ENCODE peak calls at places on chromosome 7, in seven cellular contexts. One of them, this sample, is unnamed.
A peak's percentile ranks its signal among the peaks of the same experiment; 100 is the strongest.

GRCh38 chr7:98394377-98394836 is 6.5 kb downstream of the BAIAP2L1 start:
- DNase-seq in pancreas: no peak
- DNase-seq in astrocyte: peak; percentile 90
- DNase-seq in fibroblast of lung: peak; percentile 86
- DNase-seq in uterus: no peak
- DNase-seq in thoracic aorta: no peak
- DNase-seq in heart right ventricle: no peak
- DNase-seq in this sample: no peak

GRCh38 chr7:54940748-54941147 is 78.1 kb upstream of the EGFR start:
- DNase-seq in pancreas: no peak
- DNase-seq in astrocyte: no peak
- DNase-seq in fibroblast of lung: no peak
- DNase-seq in uterus: no peak
- DNase-seq in thoracic aorta: no peak
- DNase-seq in heart right ventricle: no peak
- DNase-seq in this sample: no peak

GRCh38 chr7:28853150-28853549 is 105.0 kb downstream of the TRIL start:
- DNase-seq in pancreas: no peak
- DNase-seq in astrocyte: no peak
- DNase-seq in fibroblast of lung: peak; percentile 42
- DNase-seq in uterus: no peak
- DNase-seq in thoracic aorta: no peak
- DNase-seq in heart right ventricle: no peak
- DNase-seq in this sample: no peak

GRCh38 chr7:132004528-132004927 is 448.1 kb upstream of the PODXL start:
- DNase-seq in pancreas: no peak
- DNase-seq in astrocyte: peak; percentile 34
- DNase-seq in fibroblast of lung: peak; percentile 15
- DNase-seq in uterus: peak; percentile 15
- DNase-seq in thoracic aorta: no peak
- DNase-seq in heart right ventricle: peak; percentile 25
- DNase-seq in this sample: no peak

GRCh38 chr7:73521636-73522080 is 435 bp downstream of the BAZ1B start:
- DNase-seq in pancreas: peak; percentile 74
- DNase-seq in astrocyte: peak; percentile 30
- DNase-seq in fibroblast of lung: no peak
- DNase-seq in uterus: no peak
- DNase-seq in thoracic aorta: no peak
- DNase-seq in heart right ventricle: peak; percentile 73
- DNase-seq in this sample: peak; percentile 71

GRCh38 chr7:1669954-1670893 is at the start of gene ELFN1:
- DNase-seq in pancreas: peak; percentile 58
- DNase-seq in astrocyte: peak; percentile 47
- DNase-seq in fibroblast of lung: peak; percentile 24
- DNase-seq in uterus: no peak
- DNase-seq in thoracic aorta: no peak
- DNase-seq in heart right ventricle: peak; percentile 52
- DNase-seq in this sample: peak; percentile 82

GRCh38 chr7:34042406-34042805 is 137.1 kb downstream of the BMPER start:
- DNase-seq in pancreas: no peak
- DNase-seq in astrocyte: peak; percentile 64
- DNase-seq in fibroblast of lung: no peak
- DNase-seq in uterus: no peak
- DNase-seq in thoracic aorta: no peak
- DNase-seq in heart right ventricle: no peak
- DNase-seq in this sample: no peak

GRCh38 chr7:584122-584465 is 64.4 kb upstream of the PDGFA start:
- DNase-seq in pancreas: no peak
- DNase-seq in astrocyte: no peak
- DNase-seq in fibroblast of lung: no peak
- DNase-seq in uterus: no peak
- DNase-seq in thoracic aorta: no peak
- DNase-seq in heart right ventricle: no peak
- DNase-seq in this sample: no peak

GRCh38 chr7:115217373-115217772 is 295.5 kb downstream of the MDFIC start:
- DNase-seq in pancreas: no peak
- DNase-seq in astrocyte: no peak
- DNase-seq in fibroblast of lung: peak; percentile 42
- DNase-seq in uterus: no peak
- DNase-seq in thoracic aorta: no peak
- DNase-seq in heart right ventricle: no peak
- DNase-seq in this sample: no peak
- TF ChIP-seq CTCF in pancreas: no peak
- TF ChIP-seq CTCF in astrocyte: no peak
- TF ChIP-seq CTCF in fibroblast of lung: peak; percentile 38
- TF ChIP-seq CTCF in uterus: peak; percentile 17
- TF ChIP-seq CTCF in thoracic aorta: no peak
- TF ChIP-seq CTCF in heart right ventricle: peak; percentile 39
- TF ChIP-seq CTCF in this sample: peak; percentile 41

GRCh38 chr7:32061346-32061745 is 8.9 kb downstream of the PDE1C start:
- DNase-seq in pancreas: no peak
- DNase-seq in astrocyte: no peak
- DNase-seq in fibroblast of lung: no peak
- DNase-seq in uterus: no peak
- DNase-seq in thoracic aorta: no peak
- DNase-seq in heart right ventricle: peak; percentile 18
- DNase-seq in this sample: no peak
- TF ChIP-seq CTCF in pancreas: no peak
- TF ChIP-seq CTCF in astrocyte: no peak
- TF ChIP-seq CTCF in fibroblast of lung: no peak
- TF ChIP-seq CTCF in uterus: no peak
- TF ChIP-seq CTCF in thoracic aorta: no peak
- TF ChIP-seq CTCF in heart right ventricle: no peak
- TF ChIP-seq CTCF in this sample: no peak

GRCh38 chr7:133858311-133858710 is 268.8 kb upstream of the LRGUK start:
- DNase-seq in pancreas: no peak
- DNase-seq in astrocyte: no peak
- DNase-seq in fibroblast of lung: no peak
- DNase-seq in uterus: no peak
- DNase-seq in thoracic aorta: no peak
- DNase-seq in heart right ventricle: no peak
- DNase-seq in this sample: no peak

GRCh38 chr7:133853706-133854276 is 273.3 kb upstream of the LRGUK start:
- DNase-seq in pancreas: no peak
- DNase-seq in astrocyte: peak; percentile 87
- DNase-seq in fibroblast of lung: peak; percentile 65
- DNase-seq in uterus: no peak
- DNase-seq in thoracic aorta: no peak
- DNase-seq in heart right ventricle: no peak
- DNase-seq in this sample: no peak

GRCh38 chr7:133857376-133858119 is 269.6 kb upstream of the LRGUK start:
- DNase-seq in pancreas: no peak
- DNase-seq in astrocyte: no peak
- DNase-seq in fibroblast of lung: no peak
- DNase-seq in uterus: no peak
- DNase-seq in thoracic aorta: no peak
- DNase-seq in heart right ventricle: no peak
- DNase-seq in this sample: no peak

GRCh38 chr7:133851416-133851815 is 275.7 kb upstream of the LRGUK start:
- DNase-seq in pancreas: no peak
- DNase-seq in astrocyte: no peak
- DNase-seq in fibroblast of lung: no peak
- DNase-seq in uterus: no peak
- DNase-seq in thoracic aorta: no peak
- DNase-seq in heart right ventricle: no peak
- DNase-seq in this sample: no peak

GRCh38 chr7:133854739-133855138 is 272.4 kb upstream of the LRGUK start:
- DNase-seq in pancreas: no peak
- DNase-seq in astrocyte: peak; percentile 26
- DNase-seq in fibroblast of lung: peak; percentile 75
- DNase-seq in uterus: no peak
- DNase-seq in thoracic aorta: no peak
- DNase-seq in heart right ventricle: no peak
- DNase-seq in this sample: no peak
- TF ChIP-seq CTCF in pancreas: no peak
- TF ChIP-seq CTCF in astrocyte: peak; percentile 21
- TF ChIP-seq CTCF in fibroblast of lung: peak; percentile 32
- TF ChIP-seq CTCF in uterus: no peak
- TF ChIP-seq CTCF in thoracic aorta: no peak
- TF ChIP-seq CTCF in heart right ventricle: peak; percentile 18
- TF ChIP-seq CTCF in this sample: peak; percentile 71

DNA sequence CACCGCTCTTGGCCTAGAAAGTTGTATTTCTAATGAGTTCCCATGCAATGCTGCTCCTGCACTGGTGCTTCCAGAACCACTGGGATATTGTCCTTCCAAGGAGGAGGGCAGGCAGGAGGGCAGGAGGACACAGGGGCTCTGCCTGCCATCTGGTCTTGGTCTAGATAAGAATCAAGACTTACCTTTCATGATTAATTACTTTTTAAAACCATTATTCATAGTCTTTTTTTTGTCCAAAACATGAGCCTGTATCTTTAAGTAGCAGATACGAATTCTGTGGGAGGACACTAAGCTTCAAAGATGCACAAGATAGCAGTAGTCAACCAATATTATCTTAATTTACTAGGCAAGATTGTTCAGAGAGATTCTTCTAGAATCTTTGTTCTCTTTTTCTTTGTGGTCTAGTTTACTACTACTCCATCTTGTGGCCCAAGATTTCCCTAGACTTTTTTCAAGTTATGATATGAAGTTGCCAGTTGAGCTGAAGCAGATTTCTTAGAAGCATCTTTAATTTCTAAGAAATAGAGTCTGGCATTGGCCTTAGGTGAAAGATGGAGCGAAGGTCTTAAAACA is 57.6 kb downstream of the RBM33 start:
- DNase-seq in pancreas: no peak
- DNase-seq in astrocyte: no peak
- DNase-seq in fibroblast of lung: peak; percentile 14
- DNase-seq in uterus: no peak
- DNase-seq in thoracic aorta: no peak
- DNase-seq in heart right ventricle: no peak
- DNase-seq in this sample: no peak
- TF ChIP-seq CTCF in pancreas: no peak
- TF ChIP-seq CTCF in astrocyte: no peak
- TF ChIP-seq CTCF in fibroblast of lung: no peak
- TF ChIP-seq CTCF in uterus: no peak
- TF ChIP-seq CTCF in thoracic aorta: no peak
- TF ChIP-seq CTCF in heart right ventricle: no peak
- TF ChIP-seq CTCF in this sample: no peak

DNA sequence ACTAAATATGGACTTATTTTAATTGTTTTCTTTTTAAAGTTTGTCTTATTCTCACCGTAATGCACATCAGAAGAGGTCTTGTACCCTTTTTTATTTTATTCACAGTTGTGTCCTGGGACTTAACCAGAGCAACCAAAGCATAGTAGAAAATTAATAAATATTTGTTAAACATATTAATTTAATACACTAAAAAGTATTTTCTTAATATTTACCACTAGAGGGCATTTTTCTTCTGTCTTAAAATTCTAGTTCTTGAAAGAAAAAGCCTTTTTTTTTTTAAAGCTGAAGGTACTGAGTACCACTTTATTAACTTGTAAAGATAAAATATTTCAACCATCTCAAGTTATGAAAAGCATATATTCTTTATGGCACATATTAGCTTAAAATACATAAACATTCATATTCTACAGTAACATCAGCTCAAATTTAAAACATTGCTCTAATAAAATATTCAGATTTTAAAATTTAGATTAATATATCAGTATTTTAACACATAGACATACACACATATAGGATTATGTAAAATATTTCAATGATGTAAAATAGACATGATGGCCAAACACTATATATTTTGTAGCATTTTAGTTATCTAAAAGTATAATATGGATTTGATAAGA is 260.4 kb downstream of the SEMA3A start:
- DNase-seq in pancreas: no peak
- DNase-seq in astrocyte: no peak
- DNase-seq in fibroblast of lung: peak; percentile 25
- DNase-seq in uterus: no peak
- DNase-seq in thoracic aorta: no peak
- DNase-seq in heart right ventricle: no peak
- DNase-seq in this sample: no peak
- TF ChIP-seq CTCF in pancreas: no peak
- TF ChIP-seq CTCF in astrocyte: peak; percentile 5
- TF ChIP-seq CTCF in fibroblast of lung: peak; percentile 14
- TF ChIP-seq CTCF in uterus: no peak
- TF ChIP-seq CTCF in thoracic aorta: no peak
- TF ChIP-seq CTCF in heart right ventricle: no peak
- TF ChIP-seq CTCF in this sample: peak; percentile 71

DNA sequence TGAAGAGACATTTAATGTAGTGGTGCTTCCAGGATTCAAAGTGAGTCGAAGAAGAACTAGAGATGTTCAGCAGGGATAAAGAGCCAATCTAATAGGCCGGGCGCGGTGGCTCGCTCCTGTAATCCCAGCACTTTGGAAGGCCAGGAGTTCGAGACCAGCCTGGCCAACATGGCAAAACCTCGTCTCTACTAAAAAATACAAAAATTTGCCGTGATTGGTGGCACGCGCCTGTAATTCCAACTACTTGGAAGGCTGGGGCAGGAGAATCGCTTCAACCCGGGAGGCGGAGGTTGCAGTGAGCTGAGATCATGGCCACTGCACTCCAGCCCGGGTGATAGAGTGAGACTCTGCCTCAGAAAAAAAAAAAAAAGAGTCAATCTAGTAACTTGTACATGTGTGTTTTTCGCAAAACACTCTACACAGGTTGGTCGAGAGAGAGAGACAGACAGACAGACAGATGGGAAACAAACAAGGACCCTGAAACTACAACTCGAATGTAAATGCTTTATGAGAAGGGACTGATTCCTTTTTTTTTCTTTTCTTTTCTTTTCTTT is 775 bp downstream of the ABCB8 start:
- DNase-seq in pancreas: no peak
- DNase-seq in astrocyte: no peak
- DNase-seq in fibroblast of lung: no peak
- DNase-seq in uterus: no peak
- DNase-seq in thoracic aorta: no peak
- DNase-seq in heart right ventricle: no peak
- DNase-seq in this sample: no peak
- TF ChIP-seq CTCF in pancreas: no peak
- TF ChIP-seq CTCF in astrocyte: no peak
- TF ChIP-seq CTCF in fibroblast of lung: no peak
- TF ChIP-seq CTCF in uterus: no peak
- TF ChIP-seq CTCF in thoracic aorta: peak; percentile 4
- TF ChIP-seq CTCF in heart right ventricle: no peak
- TF ChIP-seq CTCF in this sample: no peak

GRCh38 chr7:143321734-143322133 is 5.8 kb downstream of the CLCN1 start:
- DNase-seq in pancreas: no peak
- DNase-seq in astrocyte: no peak
- DNase-seq in fibroblast of lung: no peak
- DNase-seq in uterus: no peak
- DNase-seq in thoracic aorta: no peak
- DNase-seq in heart right ventricle: no peak
- DNase-seq in this sample: no peak
- TF ChIP-seq CTCF in pancreas: no peak
- TF ChIP-seq CTCF in astrocyte: no peak
- TF ChIP-seq CTCF in fibroblast of lung: no peak
- TF ChIP-seq CTCF in uterus: no peak
- TF ChIP-seq CTCF in thoracic aorta: no peak
- TF ChIP-seq CTCF in heart right ventricle: no peak
- TF ChIP-seq CTCF in this sample: no peak

GRCh38 chr7:151710646-151711434 is 166.1 kb downstream of the PRKAG2 start:
- DNase-seq in pancreas: no peak
- DNase-seq in astrocyte: no peak
- DNase-seq in fibroblast of lung: no peak
- DNase-seq in uterus: no peak
- DNase-seq in thoracic aorta: no peak
- DNase-seq in heart right ventricle: no peak
- DNase-seq in this sample: no peak
- TF ChIP-seq CTCF in pancreas: no peak
- TF ChIP-seq CTCF in astrocyte: no peak
- TF ChIP-seq CTCF in fibroblast of lung: no peak
- TF ChIP-seq CTCF in uterus: no peak
- TF ChIP-seq CTCF in thoracic aorta: no peak
- TF ChIP-seq CTCF in heart right ventricle: no peak
- TF ChIP-seq CTCF in this sample: no peak